ENCODE peak calls at places on chromosomes 11 and 22, in four cellular contexts. One of them, this sample, is unnamed.

GRCh38 chr22:19796169-19796568 is 35.6 kb downstream of the TBX1 start:
- DNase-seq in GM12878: no peak
- DNase-seq in K562: no peak
- DNase-seq in HL-60: no peak
- DNase-seq in this sample: no peak

GRCh38 chr11:73404048-73404447 is 27.8 kb downstream of the RELT start:
- DNase-seq in HL-60: peak
- DNase-seq in K562: peak
- DNase-seq in GM12878: no peak
- DNase-seq in this sample: no peak

GRCh38 chr11:130170345-130170744 is 10.8 kb downstream of the ST14 start:
- DNase-seq in K562: no peak
- DNase-seq in HL-60: no peak
- DNase-seq in GM12878: no peak
- DNase-seq in this sample: no peak

GRCh38 chr11:20599424-20600346 is at the start of gene SLC6A5:
- DNase-seq in K562: peak
- DNase-seq in GM12878: no peak
- DNase-seq in HL-60: peak
- DNase-seq in this sample: no peak

GRCh38 chr11:78048561-78048960 is 15.1 kb upstream of the THRSP start:
- DNase-seq in GM12878: no peak
- DNase-seq in K562: no peak
- DNase-seq in HL-60: no peak
- DNase-seq in this sample: no peak

GRCh38 chr11:73972187-73972586 is 10.5 kb downstream of the UCP2 start:
- DNase-seq in GM12878: no peak
- DNase-seq in HL-60: no peak
- DNase-seq in K562: peak
- DNase-seq in this sample: no peak

GRCh38 chr11:34793666-34794065 is 122.5 kb downstream of the APIP start:
- DNase-seq in HL-60: no peak
- DNase-seq in GM12878: no peak
- DNase-seq in K562: no peak
- DNase-seq in this sample: no peak

GRCh38 chr22:28935713-28936112 is 52.3 kb downstream of the ZNRF3 start:
- DNase-seq in GM12878: no peak
- DNase-seq in K562: no peak
- DNase-seq in HL-60: no peak
- DNase-seq in this sample: no peak

GRCh38 chr22:30882181-30882771 is 86.3 kb downstream of the MORC2 start:
- DNase-seq in K562: peak
- DNase-seq in GM12878: no peak
- DNase-seq in HL-60: no peak
- DNase-seq in this sample: no peak

GRCh38 chr11:48109046-48109666 is 107.5 kb upstream of the OR4B1 start:
- DNase-seq in HL-60: no peak
- DNase-seq in GM12878: no peak
- DNase-seq in K562: peak
- DNase-seq in this sample: no peak

GRCh38 chr22:42296381-42296853 is 26.0 kb upstream of the TCF20 start:
- DNase-seq in K562: no peak
- DNase-seq in GM12878: no peak
- DNase-seq in HL-60: no peak
- DNase-seq in this sample: no peak

GRCh38 chr11:11095971-11096370 is 238.1 kb upstream of the ZBED5 start:
- DNase-seq in K562: no peak
- DNase-seq in GM12878: no peak
- DNase-seq in HL-60: no peak
- DNase-seq in this sample: no peak

GRCh38 chr11:119206512-119207299 is 567 bp downstream of the CBL start:
- DNase-seq in HL-60: peak
- DNase-seq in K562: peak
- DNase-seq in GM12878: no peak
- DNase-seq in this sample: no peak

GRCh38 chr11:17531818-17532131 is 12.4 kb downstream of the USH1C start:
- DNase-seq in HL-60: no peak
- DNase-seq in GM12878: no peak
- DNase-seq in K562: no peak
- DNase-seq in this sample: no peak

GRCh38 chr11:859394-860131 is 16.9 kb downstream of the TSPAN4 start:
- DNase-seq in K562: peak
- DNase-seq in HL-60: no peak
- DNase-seq in GM12878: no peak
- DNase-seq in this sample: no peak

GRCh38 chr22:49011769-49012598 is 815.7 kb downstream of the BRD1 start:
- DNase-seq in K562: no peak
- DNase-seq in HL-60: no peak
- DNase-seq in GM12878: no peak
- DNase-seq in this sample: no peak

GRCh38 chr11:58549644-58550043 is 26.0 kb downstream of the LPXN start:
- DNase-seq in GM12878: no peak
- DNase-seq in K562: no peak
- DNase-seq in HL-60: no peak
- DNase-seq in this sample: no peak

GRCh38 chr22:49325531-49326395 is 501.9 kb downstream of the BRD1 start:
- DNase-seq in K562: no peak
- DNase-seq in HL-60: no peak
- DNase-seq in GM12878: no peak
- DNase-seq in this sample: no peak

GRCh38 chr22:40747361-40747760 is 68.1 kb downstream of the MCHR1 start:
- DNase-seq in HL-60: no peak
- DNase-seq in K562: no peak
- DNase-seq in GM12878: no peak
- DNase-seq in this sample: no peak

GRCh38 chr11:110297726-110298297 is 1.4 kb upstream of the RDX start:
- DNase-seq in K562: no peak
- DNase-seq in GM12878: no peak
- DNase-seq in HL-60: no peak
- DNase-seq in this sample: no peak

GRCh38 chr11:119368121-119369034 is 13.1 kb downstream of the USP2 start:
- DNase-seq in HL-60: no peak
- DNase-seq in K562: peak
- DNase-seq in GM12878: no peak
- DNase-seq in this sample: no peak

GRCh38 chr22:44680481-44680894 is 21.5 kb upstream of the PRR5 start:
- DNase-seq in K562: no peak
- DNase-seq in GM12878: no peak
- DNase-seq in HL-60: no peak
- DNase-seq in this sample: no peak
- TF ChIP-seq POLR2AphosphoS5 in K562: no peak
- TF ChIP-seq POLR2AphosphoS5 in GM12878: no peak
- TF ChIP-seq POLR2AphosphoS5 in HL-60: no peak
- TF ChIP-seq POLR2AphosphoS5 in this sample: no peak

GRCh38 chr11:112367453-112367852 is 106.8 kb upstream of the PLET1 start:
- DNase-seq in GM12878: no peak
- DNase-seq in K562: no peak
- DNase-seq in HL-60: no peak
- DNase-seq in this sample: no peak
- TF ChIP-seq SPI1 in GM12878: no peak
- TF ChIP-seq SPI1 in K562: no peak
- TF ChIP-seq SPI1 in HL-60: no peak
- TF ChIP-seq SPI1 in this sample: no peak

GRCh38 chr11:30560345-30561106 is 25.6 kb downstream of the MPPED2 start:
- DNase-seq in K562: no peak
- DNase-seq in GM12878: no peak
- DNase-seq in HL-60: no peak
- DNase-seq in this sample: no peak
- TF ChIP-seq POLR2AphosphoS5 in K562: no peak
- TF ChIP-seq POLR2AphosphoS5 in GM12878: no peak
- TF ChIP-seq POLR2AphosphoS5 in HL-60: no peak
- TF ChIP-seq POLR2AphosphoS5 in this sample: no peak

GRCh38 chr11:36237341-36237740 is 51.9 kb downstream of the COMMD9 start:
- DNase-seq in GM12878: no peak
- DNase-seq in HL-60: no peak
- DNase-seq in K562: no peak
- DNase-seq in this sample: no peak

GRCh38 chr11:36231300-36231699 is 57.9 kb downstream of the COMMD9 start:
- DNase-seq in K562: no peak
- DNase-seq in HL-60: no peak
- DNase-seq in GM12878: no peak
- DNase-seq in this sample: no peak

GRCh38 chr11:36234825-36235224 is 54.4 kb downstream of the COMMD9 start:
- DNase-seq in GM12878: no peak
- DNase-seq in HL-60: no peak
- DNase-seq in K562: no peak
- DNase-seq in this sample: no peak

GRCh38 chr11:36235750-36236149 is 53.5 kb downstream of the COMMD9 start:
- DNase-seq in HL-60: no peak
- DNase-seq in K562: no peak
- DNase-seq in GM12878: no peak
- DNase-seq in this sample: no peak

DNA sequence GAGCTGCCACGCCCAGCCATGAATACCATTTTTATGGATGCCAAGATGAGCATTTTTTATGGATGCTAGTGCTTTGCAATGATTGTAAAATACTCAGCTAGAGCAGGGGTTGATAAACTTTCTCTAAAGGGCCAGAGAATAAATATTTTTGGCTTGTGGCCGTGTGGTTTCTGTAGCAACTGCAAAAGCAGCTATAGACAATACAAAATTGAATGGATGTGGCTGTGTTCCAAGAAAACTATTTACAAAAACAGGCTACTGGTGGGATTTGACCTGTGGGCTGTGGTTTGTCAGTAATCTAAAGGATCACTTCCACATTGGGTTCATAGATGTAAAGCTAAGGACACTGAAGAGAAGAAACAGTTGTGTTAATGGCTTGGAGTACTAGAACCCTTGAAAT is 56.0 kb downstream of the COMMD9 start:
- DNase-seq in K562: no peak
- DNase-seq in HL-60: no peak
- DNase-seq in GM12878: no peak
- DNase-seq in this sample: no peak
- TF ChIP-seq SPI1 in K562: no peak
- TF ChIP-seq SPI1 in HL-60: no peak
- TF ChIP-seq SPI1 in GM12878: no peak
- TF ChIP-seq SPI1 in this sample: no peak

GRCh38 chr11:59550368-59550841 is 39.1 kb downstream of the OR4D9 start:
- DNase-seq in GM12878: peak
- DNase-seq in HL-60: peak
- DNase-seq in K562: peak
- DNase-seq in this sample: peak
- TF ChIP-seq POLR2AphosphoS5 in GM12878: no peak
- TF ChIP-seq POLR2AphosphoS5 in HL-60: no peak
- TF ChIP-seq POLR2AphosphoS5 in K562: no peak
- TF ChIP-seq POLR2AphosphoS5 in this sample: no peak

DNA sequence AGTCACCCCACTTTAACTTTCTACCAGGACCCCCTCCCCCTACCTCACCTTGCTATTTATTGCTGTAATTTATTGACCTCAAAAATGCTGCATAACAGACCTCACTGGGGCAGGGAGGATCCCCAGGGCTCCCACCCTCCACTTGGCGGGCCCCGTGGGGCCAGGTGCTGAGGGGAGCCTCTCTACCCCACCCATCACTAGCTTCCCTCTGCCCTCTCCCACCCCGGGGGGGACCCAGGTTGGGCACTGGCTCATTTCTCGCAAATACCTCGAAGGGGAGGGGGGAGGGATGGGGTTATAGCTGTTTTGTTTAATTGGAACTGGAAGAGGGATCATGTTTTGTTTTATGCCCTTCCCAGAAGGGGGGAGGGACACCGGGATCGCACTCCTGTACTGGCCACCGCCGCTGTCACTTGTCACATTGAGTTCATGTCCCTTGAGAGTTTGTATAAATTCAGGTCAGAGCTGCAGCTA is 16.3 kb upstream of the TMEM191C start:
- DNase-seq in K562: no peak
- DNase-seq in HL-60: peak
- DNase-seq in GM12878: no peak
- DNase-seq in this sample: no peak
- TF ChIP-seq SPI1 in K562: no peak
- TF ChIP-seq SPI1 in HL-60: no peak
- TF ChIP-seq SPI1 in GM12878: no peak
- TF ChIP-seq SPI1 in this sample: no peak

DNA sequence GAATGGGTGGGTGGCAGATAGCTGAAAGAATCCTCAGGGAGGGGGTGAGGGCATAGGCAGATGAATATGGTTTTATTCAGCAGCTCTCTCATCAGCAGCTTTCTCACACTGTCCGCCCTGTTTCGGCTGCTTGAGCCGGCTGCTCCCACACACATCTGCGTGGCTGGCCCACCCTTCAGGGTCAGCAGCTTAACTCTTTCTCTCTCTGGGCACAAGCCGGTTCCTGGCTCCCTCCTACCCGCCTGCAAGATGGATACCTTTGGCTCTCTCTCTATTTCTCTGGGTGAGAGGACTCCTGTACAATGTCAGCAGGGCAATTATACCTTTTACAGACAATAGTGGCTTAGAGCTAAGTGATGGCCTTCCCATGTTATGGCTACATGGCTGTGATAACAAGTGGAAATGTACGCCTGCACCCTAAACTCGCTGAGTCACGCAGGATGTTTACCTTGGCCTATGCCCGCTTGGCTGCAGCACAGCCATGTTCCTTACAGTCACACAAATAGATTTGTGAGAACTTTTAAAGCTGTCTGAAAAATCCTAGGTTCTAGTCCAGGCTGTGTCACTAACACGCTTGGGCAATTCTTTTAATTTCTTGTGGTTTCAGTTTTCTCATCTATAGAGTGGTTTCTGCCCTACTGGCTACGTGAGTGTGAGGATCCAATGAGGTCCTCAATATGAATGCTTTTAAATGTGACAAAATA is 4.1 kb downstream of the MMP20 start:
- DNase-seq in GM12878: no peak
- DNase-seq in HL-60: no peak
- DNase-seq in K562: peak
- DNase-seq in this sample: no peak
- TF ChIP-seq POLR2AphosphoS5 in GM12878: no peak
- TF ChIP-seq POLR2AphosphoS5 in HL-60: no peak
- TF ChIP-seq POLR2AphosphoS5 in K562: no peak
- TF ChIP-seq POLR2AphosphoS5 in this sample: no peak

DNA sequence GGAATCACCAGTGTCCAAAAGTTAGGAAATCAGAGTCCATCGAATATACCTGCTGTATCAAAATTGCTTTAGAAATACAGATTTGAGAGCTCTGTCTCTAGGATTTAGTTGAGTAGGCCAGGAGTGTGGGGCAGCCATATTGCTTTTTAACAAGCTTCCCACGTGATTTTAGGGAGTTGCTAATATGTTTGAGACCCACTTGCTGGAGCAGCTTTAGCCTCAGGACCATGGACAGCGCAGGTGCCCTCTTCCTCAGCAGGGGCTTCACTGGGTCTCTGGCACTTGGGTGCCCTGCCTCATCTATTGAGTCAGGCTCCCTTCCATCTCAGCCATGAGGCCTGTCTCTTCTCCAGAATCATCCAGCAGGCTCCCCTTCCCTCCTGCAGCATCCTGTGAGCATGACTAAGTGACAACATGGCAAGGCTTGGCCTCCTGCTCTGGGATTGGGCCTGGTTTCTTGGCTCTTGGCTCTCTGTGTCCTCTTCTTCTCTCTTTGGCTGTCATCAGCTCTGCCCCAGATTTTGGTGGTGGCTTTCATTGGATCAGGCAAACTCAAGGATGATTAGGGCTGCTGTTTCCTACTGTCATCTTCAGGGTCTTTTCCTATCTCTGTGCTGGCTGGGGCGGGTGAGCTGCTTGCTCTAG is 70.0 kb downstream of the SGSM1 start:
- DNase-seq in K562: peak
- DNase-seq in GM12878: no peak
- DNase-seq in HL-60: peak
- DNase-seq in this sample: no peak
- TF ChIP-seq SPI1 in K562: no peak
- TF ChIP-seq SPI1 in GM12878: no peak
- TF ChIP-seq SPI1 in HL-60: no peak
- TF ChIP-seq SPI1 in this sample: no peak